ENCODE peak calls at places on chromosomes 6 and 20, in seven cellular contexts. E, U, V, T, Y, F and W are unnamed samples.

GRCh38 chr20:58268936-58269619 is 40.4 kb upstream of the RAB22A start:
- DNase-seq in V (no peak), E (no peak), T (peak; percentile 46), F (no peak), Y (no peak), U (no peak), W (no peak)

GRCh38 chr6:132683543-132683942 is 24.6 kb upstream of the TAAR1 start:
- DNase-seq in U (no peak), Y (peak; percentile 66), F (no peak), E (no peak), V (no peak), T (peak; percentile 74), W (no peak)

GRCh38 chr6:53382421-53382820 is 33.7 kb upstream of the ELOVL5 start:
- DNase-seq in T (no peak), E (no peak), Y (no peak), U (no peak), F (no peak), V (no peak), W (no peak)

GRCh38 chr20:52434041-52434425 is 242.5 kb upstream of the ZFP64 start:
- DNase-seq in T (no peak), F (no peak), U (no peak), V (no peak), E (no peak), Y (no peak), W (no peak)

GRCh38 chr6:156645106-156645505 is 132.1 kb upstream of the ARID1B start:
- DNase-seq in F (no peak), Y (peak; percentile 7), E (no peak), V (no peak), T (peak; percentile 42), U (no peak), W (no peak)

GRCh38 chr6:133291671-133292070 is 50.5 kb downstream of the EYA4 start:
- DNase-seq in F (no peak), E (no peak), U (no peak), V (no peak), T (peak; percentile 31), Y (no peak), W (no peak)

GRCh38 chr20:48329676-48330644 is 497.8 kb downstream of the PREX1 start:
- DNase-seq in E (peak; percentile 13), U (no peak), V (no peak), T (peak; percentile 51), Y (no peak), F (no peak), W (no peak)

GRCh38 chr6:134146268-134147032 is 94.0 kb upstream of the SLC2A12 start:
- DNase-seq in F (no peak), T (no peak), V (no peak), Y (no peak), E (no peak), U (no peak), W (no peak)

GRCh38 chr6:33123732-33124524 is 48.1 kb downstream of the HLA-DPB1 start:
- DNase-seq in U (no peak), F (no peak), T (peak; percentile 30), Y (no peak), V (no peak), E (peak; percentile 26), W (no peak)

DNA sequence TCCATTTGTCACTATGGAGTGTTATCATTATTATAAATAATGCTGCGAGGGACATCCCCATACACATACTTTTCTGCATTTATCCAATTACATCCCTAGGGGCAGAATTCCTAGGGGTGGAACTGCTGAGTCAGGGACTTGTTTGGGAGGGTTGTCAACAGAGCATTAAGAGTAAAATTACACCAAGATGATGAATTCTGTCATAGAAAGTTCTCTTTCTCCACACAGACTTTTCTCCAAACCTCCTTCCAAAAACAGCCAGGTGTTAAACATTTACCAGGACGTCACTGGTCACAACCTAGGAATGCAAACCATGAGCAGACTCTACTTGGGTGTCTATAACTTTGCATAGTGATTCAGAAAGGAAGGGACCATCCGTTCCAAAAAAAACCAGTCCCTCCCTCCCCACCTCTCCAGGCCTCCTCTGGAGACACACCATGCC is 95.5 kb downstream of the PRND start:
- DNase-seq in E (no peak), T (no peak), U (no peak), Y (no peak), V (no peak), F (no peak), W (no peak)
- TF ChIP-seq CTCF in E (no peak), T (peak; percentile 14), U (no peak), Y (peak; percentile 22), V (no peak), F (peak; percentile 36), W (no peak)

GRCh38 chr20:1811621-1812498 is 83.3 kb upstream of the SIRPA start:
- DNase-seq in F (no peak), Y (no peak), U (no peak), T (peak; percentile 41), V (no peak), E (no peak), W (no peak)
- TF ChIP-seq CTCF in F (no peak), Y (no peak), U (no peak), T (no peak), V (no peak), E (no peak), W (no peak)

DNA sequence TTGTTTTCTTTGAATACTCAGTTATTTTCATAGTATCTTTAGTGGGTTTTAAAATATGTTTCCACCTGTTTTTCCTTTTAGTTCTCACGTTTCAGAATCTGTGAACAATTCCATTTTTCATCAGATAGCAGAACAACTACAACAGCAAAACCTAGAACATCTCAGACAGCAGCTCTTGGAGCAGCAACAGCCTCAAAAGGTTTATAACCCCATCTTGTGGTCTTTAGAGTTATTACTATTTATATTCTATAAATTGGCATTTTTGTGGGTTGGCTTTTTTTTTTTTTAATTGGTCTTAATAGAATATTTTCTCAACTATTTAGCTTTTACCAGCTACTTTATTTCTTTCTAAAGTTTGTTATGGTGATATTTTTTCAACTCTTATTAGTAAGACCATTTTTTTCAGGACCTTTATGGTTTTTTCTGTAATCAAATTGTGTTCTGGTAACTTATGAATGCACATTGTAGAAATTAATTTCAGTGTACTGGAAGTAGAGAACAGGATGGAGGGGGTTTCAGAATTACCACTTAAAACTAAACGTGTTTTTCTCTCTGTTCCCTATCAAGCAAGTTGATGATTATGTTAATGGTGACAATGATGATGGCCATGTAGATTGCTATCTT is 72.2 kb downstream of the SCAF8 start:
- DNase-seq in T (peak; percentile 70), V (no peak), E (no peak), U (no peak), F (peak; percentile 32), Y (peak; percentile 13), W (no peak)
- TF ChIP-seq CTCF in T (peak; percentile 69), V (peak; percentile 72), E (no peak), U (no peak), F (peak; percentile 57), Y (peak; percentile 46), W (no peak)

DNA sequence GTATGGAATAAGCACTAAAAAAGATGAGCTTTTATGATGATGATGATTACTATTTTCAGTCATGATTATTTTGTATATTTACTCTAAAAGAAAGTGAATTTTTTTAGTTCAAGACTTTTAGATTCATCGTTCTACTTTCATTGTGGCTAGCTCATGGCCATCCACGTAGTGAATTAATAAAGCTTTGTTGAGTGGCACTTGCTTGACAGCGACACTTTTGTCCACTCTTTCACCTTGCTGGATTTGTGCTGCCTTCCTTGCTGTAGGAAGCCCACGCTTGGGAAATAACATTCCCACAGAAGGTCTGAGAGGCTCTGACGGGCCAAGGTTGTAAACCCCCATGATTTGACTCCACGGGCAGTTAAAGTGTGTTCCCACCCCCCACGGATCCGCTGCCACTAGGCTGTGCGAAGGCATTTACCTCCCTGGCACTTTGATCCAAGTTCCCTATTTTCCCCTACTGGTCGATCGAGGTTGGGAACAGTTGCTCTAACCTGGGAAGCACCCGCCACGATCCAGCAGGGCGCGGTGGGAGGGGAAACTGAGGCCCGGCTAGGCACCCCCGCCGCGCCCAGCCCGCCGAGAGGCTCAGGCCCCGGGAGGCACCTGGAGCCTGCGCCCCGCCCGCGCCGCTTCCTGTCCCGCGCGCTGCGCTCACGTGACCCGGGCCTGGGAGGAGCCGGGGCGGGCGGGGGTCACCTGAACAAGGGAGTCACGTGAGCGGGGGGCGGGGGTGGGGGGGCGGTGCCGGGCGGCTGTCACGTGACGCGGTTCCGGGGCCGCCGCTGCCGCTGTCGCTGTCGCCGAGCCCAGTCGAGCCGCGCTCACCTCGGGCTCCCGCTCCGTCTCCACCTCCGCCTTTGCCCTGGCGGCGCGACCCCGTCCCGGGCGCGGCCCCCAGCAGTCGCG is at the start of gene IGF2R:
- DNase-seq in V (peak; percentile 94), Y (no peak), U (peak; percentile 91), F (no peak), T (peak; percentile 80), E (peak; percentile 95), W (peak; percentile 93)
- TF ChIP-seq CTCF in V (no peak), Y (no peak), U (no peak), F (peak; percentile 15), T (peak; percentile 13), E (no peak), W (no peak)

DNA sequence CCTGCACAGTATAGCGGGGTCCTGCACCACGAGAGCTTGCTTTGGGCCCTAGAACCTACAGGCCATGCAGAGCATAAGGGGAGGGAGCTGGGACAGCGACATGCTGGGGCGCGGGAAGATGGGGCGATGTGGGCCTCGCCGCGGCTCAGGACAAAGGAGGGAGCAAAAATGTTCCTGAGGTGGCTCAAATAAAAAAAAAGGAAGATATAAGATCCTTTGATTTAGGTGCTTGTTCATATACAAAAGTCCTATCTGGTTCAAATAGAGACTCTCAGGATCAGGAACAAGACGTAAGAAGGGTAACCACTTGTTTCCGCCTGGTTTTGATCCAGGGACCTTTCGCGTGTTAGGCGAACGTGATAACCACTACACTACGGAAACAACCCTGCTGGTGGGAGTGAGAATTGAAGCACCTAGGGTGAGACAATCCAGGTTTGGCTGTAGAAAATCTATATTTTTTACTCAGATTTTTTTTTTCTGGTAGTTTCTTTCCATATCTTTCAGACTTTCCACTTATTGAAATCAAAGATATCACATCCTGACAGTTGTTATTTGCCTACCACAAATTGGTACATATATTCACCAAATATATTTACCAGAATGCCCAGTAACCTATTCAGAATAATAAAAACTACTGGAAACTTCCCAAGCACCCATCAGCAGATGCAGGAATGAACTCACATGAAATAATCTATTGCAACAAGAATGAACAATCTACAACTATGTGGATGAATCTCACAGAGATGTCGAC is 177.9 kb upstream of the ZNF184 start:
- DNase-seq in T (peak; percentile 35), F (no peak), V (no peak), U (no peak), Y (no peak), E (peak; percentile 26), W (no peak)
- TF ChIP-seq CTCF in T (no peak), F (peak; percentile 5), V (no peak), U (no peak), Y (no peak), E (no peak), W (no peak)

GRCh38 chr6:163716690-163717089 is 302.2 kb downstream of the QKI start:
- DNase-seq in E (no peak), V (no peak), F (no peak), T (no peak), Y (no peak), U (no peak), W (no peak)
- TF ChIP-seq CTCF in E (no peak), V (no peak), F (no peak), T (no peak), Y (no peak), U (no peak), W (no peak)

GRCh38 chr6:13660273-13660672 is 45.1 kb downstream of the NOL7 start:
- DNase-seq in Y (no peak), V (no peak), E (no peak), F (no peak), T (no peak), U (no peak), W (no peak)
- TF ChIP-seq CTCF in Y (no peak), V (no peak), E (no peak), F (no peak), T (no peak), U (no peak), W (no peak)